ENCODE peak calls at places on chromosomes 7 and 10, in six cellular contexts. O, U, Z, P, Q and C are unnamed samples. For H3K9me3 and H3K4me1, the result is how much of the 10 kb centered on the place peaks cover.

GRCh38 chr7:73715648-73716317 is 3.7 kb downstream of the STX1A start:
- DNase-seq in O (peak), U (no peak), Z (no peak), P (no peak), Q (peak), C (peak)

GRCh38 chr7:25432807-25433206 is 204.5 kb upstream of the NPVF start:
- DNase-seq in O (no peak), U (no peak), Z (no peak), P (no peak), Q (no peak), C (no peak)

GRCh38 chr10:42940487-42941157 is 136.2 kb upstream of the RET start:
- DNase-seq in O (no peak), U (no peak), Z (peak), P (no peak), Q (no peak), C (no peak)

GRCh38 chr10:80702143-80702542 is 164.4 kb downstream of the SH2D4B start:
- DNase-seq in O (no peak), U (no peak), Z (no peak), P (no peak), Q (no peak), C (no peak)

GRCh38 chr10:72906446-72906845 is 12.9 kb downstream of the OIT3 start:
- DNase-seq in O (no peak), U (no peak), Z (no peak), P (no peak), Q (no peak), C (no peak)

GRCh38 chr7:101245147-101245668 is 327 bp upstream of the FIS1 start:
- DNase-seq in O (no peak), U (no peak), Z (no peak), P (no peak), Q (no peak), C (no peak)

GRCh38 chr10:3105166-3105565 is 37.8 kb downstream of the PFKP start:
- DNase-seq in O (no peak), U (no peak), Z (no peak), P (peak), Q (no peak), C (no peak)

GRCh38 chr10:31426425-31426824 is 107.4 kb downstream of the ZEB1 start:
- DNase-seq in O (peak), U (no peak), Z (no peak), P (no peak), Q (no peak), C (no peak)

GRCh38 chr10:103069453-103070331 is 123.4 kb downstream of the NT5C2 start:
- DNase-seq in O (peak), U (peak), Z (peak), P (peak), Q (peak), C (peak)

GRCh38 chr7:98281757-98282652 is 519 bp downstream of the BRI3 start:
- DNase-seq in O (no peak), U (no peak), Z (no peak), P (peak), Q (no peak), C (peak)

GRCh38 chr7:104980969-104981670 is 32.9 kb upstream of the KMT2E start:
- DNase-seq in O (peak), U (peak), Z (no peak), P (no peak), Q (peak), C (peak)

GRCh38 chr7:31052841-31053601 is 913 bp downstream of the ADCYAP1R1 start:
- DNase-seq in O (no peak), U (no peak), Z (no peak), P (no peak), Q (no peak), C (no peak)

GRCh38 chr7:101575168-101575567 is 53.9 kb downstream of the MYL10 start:
- DNase-seq in O (no peak), U (no peak), Z (peak), P (no peak), Q (no peak), C (peak)

GRCh38 chr10:83222300-83222699 is 917.0 kb upstream of the GHITM start:
- DNase-seq in O (no peak), U (no peak), Z (no peak), P (no peak), Q (no peak), C (no peak)

GRCh38 chr10:116521424-116522305 is 24.1 kb upstream of the PNLIP start:
- DNase-seq in O (peak), U (no peak), Z (no peak), P (no peak), Q (peak), C (peak)

GRCh38 chr7:55118426-55118825 is 99.6 kb downstream of the EGFR start:
- DNase-seq in O (no peak), U (no peak), Z (no peak), P (no peak), Q (no peak), C (no peak)

GRCh38 chr7:42763137-42763551 is 148.7 kb downstream of the C7orf25 start:
- DNase-seq in O (no peak), U (no peak), Z (no peak), P (no peak), Q (no peak), C (no peak)

GRCh38 chr7:95491201-95491600 is 5.5 kb downstream of the ASB4 start:
- DNase-seq in O (no peak), U (no peak), Z (no peak), P (no peak), Q (no peak), C (no peak)

GRCh38 chr7:82359426-82359825 is 84.2 kb downstream of the CACNA2D1 start:
- DNase-seq in O (no peak), U (no peak), Z (no peak), P (no peak), Q (no peak), C (no peak)

GRCh38 chr7:43204081-43204480 is 91.6 kb downstream of the HECW1 start:
- DNase-seq in O (peak), U (no peak), Z (no peak), P (no peak), Q (no peak), C (no peak)

GRCh38 chr10:12720217-12720981 is 281.1 kb downstream of the CCDC3 start:
- DNase-seq in O (peak), U (no peak), Z (no peak), P (peak), Q (peak), C (no peak)

GRCh38 chr7:111076205-111076604 is 14.7 kb upstream of the LRRN3 start:
- DNase-seq in O (no peak), U (no peak), Z (no peak), P (no peak), Q (no peak), C (no peak)

GRCh38 chr7:155244675-155245074 is 53.0 kb upstream of the INSIG1 start:
- DNase-seq in O (no peak), U (no peak), Z (no peak), P (no peak), Q (no peak), C (no peak)

GRCh38 chr10:11515596-11516418 is 95.6 kb downstream of the USP6NL start:
- DNase-seq in O (peak), U (peak), Z (no peak), P (no peak), Q (peak), C (peak)

GRCh38 chr10:536371-536925 is 153.0 kb downstream of the DIP2C start:
- DNase-seq in O (no peak), U (no peak), Z (no peak), P (no peak), Q (no peak), C (no peak)

GRCh38 chr10:79386637-79387465 is 39.6 kb downstream of the PPIF start:
- DNase-seq in O (no peak), U (no peak), Z (peak), P (peak), Q (no peak), C (no peak)

GRCh38 chr7:154503962-154504550 is 451.9 kb downstream of the DPP6 start:
- DNase-seq in O (peak), U (no peak), Z (no peak), P (no peak), Q (peak), C (peak)

GRCh38 chr7:84025332-84025927 is 169.2 kb downstream of the SEMA3A start:
- DNase-seq in O (peak), U (no peak), Z (no peak), P (no peak), Q (peak), C (no peak)

GRCh38 chr10:112938808-112939482 is 11.1 kb upstream of the TCF7L2 start:
- DNase-seq in O (no peak), U (no peak), Z (no peak), P (no peak), Q (no peak), C (no peak)

GRCh38 chr7:153564391-153564790 is 487.8 kb upstream of the DPP6 start:
- DNase-seq in O (no peak), U (no peak), Z (no peak), P (no peak), Q (no peak), C (no peak)

GRCh38 chr7:149704507-149704906 is 68.9 kb downstream of the ZNF467 start:
- DNase-seq in O (peak), U (no peak), Z (no peak), P (no peak), Q (no peak), C (no peak)

GRCh38 chr10:130934333-130935035 is 377.0 kb downstream of the TCERG1L start:
- DNase-seq in O (no peak), U (no peak), Z (peak), P (no peak), Q (no peak), C (no peak)

GRCh38 chr10:63700935-63701263 is 179.7 kb downstream of the REEP3 start:
- DNase-seq in O (peak), U (no peak), Z (no peak), P (no peak), Q (no peak), C (no peak)

GRCh38 chr7:38839846-38840245 is 69.1 kb downstream of the VPS41 start:
- DNase-seq in O (no peak), U (no peak), Z (no peak), P (no peak), Q (no peak), C (no peak)

GRCh38 chr7:106110238-106110560 is 1.9 kb downstream of the SYPL1 start:
- DNase-seq in O (peak), U (no peak), Z (no peak), P (no peak), Q (no peak), C (peak)

GRCh38 chr7:158398750-158399149 is 188.9 kb downstream of the PTPRN2 start:
- DNase-seq in O (no peak), U (no peak), Z (no peak), P (no peak), Q (no peak), C (no peak)
- H3K9me3 ChIP-seq in O (under half), U (under half), Z (under half), P (under half), Q (under half), C (under half)

GRCh38 chr7:137689761-137690160 is 157.0 kb downstream of the DGKI start:
- DNase-seq in O (no peak), U (no peak), Z (no peak), P (no peak), Q (no peak), C (no peak)
- H3K4me1 ChIP-seq in O (under half), U (under half), Z (under half), P (under half), Q (under half), C (under half)

DNA sequence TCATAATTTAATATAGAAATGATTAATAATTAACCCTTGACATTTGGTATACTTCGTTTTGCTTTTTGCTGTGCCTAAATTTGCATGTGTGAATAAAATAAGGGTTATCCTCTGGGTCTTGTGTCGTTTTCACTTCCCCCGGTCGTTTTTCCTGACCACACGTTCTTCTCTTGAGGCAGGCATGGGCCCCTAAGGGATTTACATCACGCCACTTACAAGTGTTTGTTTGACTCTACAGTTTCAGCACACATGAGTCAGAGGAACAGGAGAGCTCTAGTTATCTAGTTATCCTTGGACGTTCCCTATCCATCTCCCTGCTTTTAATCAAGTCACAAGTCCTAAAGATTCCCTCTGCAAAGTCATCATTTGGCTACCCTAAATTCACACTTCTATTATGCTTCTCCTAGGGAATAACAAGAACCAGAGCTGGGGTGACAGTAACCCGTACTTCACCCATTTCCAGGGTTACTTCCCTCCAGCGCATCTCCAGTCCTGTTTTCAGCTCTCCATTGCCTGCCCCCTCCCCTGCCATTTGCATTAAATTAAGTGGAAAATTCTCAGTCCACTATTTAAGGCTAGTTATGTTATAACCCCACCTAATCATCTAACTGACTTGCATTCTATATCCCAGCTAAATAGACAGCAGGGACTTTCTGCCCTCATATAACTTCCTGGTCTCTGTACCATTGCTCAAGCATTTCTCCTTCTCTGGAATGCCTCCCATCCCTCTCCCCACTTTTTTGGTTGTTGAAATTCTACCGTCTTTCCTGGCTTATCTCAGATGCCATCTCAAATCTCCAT is 206.9 kb downstream of the PTEN start:
- DNase-seq in O (peak), U (no peak), Z (no peak), P (no peak), Q (no peak), C (peak)
- H3K9me3 ChIP-seq in O (under half), U (under half), Z (under half), P (under half), Q (under half), C (under half)

GRCh38 chr10:22630229-22631174 is 83.9 kb downstream of the PIP4K2A start:
- DNase-seq in O (peak), U (peak), Z (no peak), P (no peak), Q (no peak), C (peak)
- H3K4me1 ChIP-seq in O (under half), U (half or more), Z (under half), P (under half), Q (under half), C (under half)

GRCh38 chr7:4436361-4436899 is 245.7 kb upstream of the FOXK1 start:
- DNase-seq in O (no peak), U (no peak), Z (no peak), P (no peak), Q (peak), C (no peak)
- H3K9me3 ChIP-seq in O (under half), U (under half), Z (under half), P (under half), Q (under half), C (under half)

GRCh38 chr7:81201188-81201587 is 282.3 kb upstream of the SEMA3C start:
- DNase-seq in O (no peak), U (no peak), Z (no peak), P (no peak), Q (no peak), C (no peak)
- H3K4me1 ChIP-seq in O (under half), U (under half), Z (under half), P (under half), Q (under half), C (under half)